ENCODE peak calls at places on chromosomes 7 and 10, in ten cellular contexts. M is GM23248; R is uterus; B is CD8-positive, alpha-beta memory T cell; K is H7; I is left ventricle myocardium inferior; C is hepatocyte; O is mammary epithelial cell; E is aorta; G is GM12878. A is an unnamed sample.
A peak's percentile ranks its signal among the peaks of the same experiment; 100 is the strongest.

GRCh38 chr7:27189560-27190283 is 4.7 kb upstream of the HOXA11 start:
- DNase-seq in B (no peak), R (no peak), O (no peak), K (no peak), G (no peak), M (no peak), E (peak; percentile 51), I (no peak), C (no peak), A (peak; percentile 13)

GRCh38 chr7:142383826-142384507 is 126.1 kb upstream of the PRSS58 start:
- DNase-seq in B (no peak), I (no peak), C (no peak), E (no peak), R (no peak), G (no peak), K (no peak), M (no peak), O (no peak), A (no peak)

GRCh38 chr7:31776616-31777015 is 89.6 kb downstream of the PPP1R17 start:
- DNase-seq in K (no peak), B (no peak), O (peak; percentile 60), R (no peak), C (no peak), M (peak; percentile 88), G (no peak), E (no peak), I (no peak), A (no peak)

GRCh38 chr7:105985250-105985649 is 22.2 kb downstream of the CDHR3 start:
- DNase-seq in R (no peak), B (no peak), M (no peak), C (no peak), K (no peak), I (no peak), E (no peak), O (no peak), G (no peak), A (no peak)

GRCh38 chr7:922334-923107 is 32.0 kb downstream of the ADAP1 start:
- DNase-seq in O (no peak), I (no peak), G (no peak), R (peak; percentile 13), B (peak; percentile 50), M (no peak), E (peak; percentile 61), C (no peak), K (no peak), A (peak; percentile 56)

GRCh38 chr7:13181221-13181620 is 493.8 kb downstream of the ARL4A start:
- DNase-seq in B (no peak), O (no peak), M (no peak), C (peak; percentile 8), K (no peak), E (no peak), R (no peak), I (no peak), G (no peak), A (no peak)

GRCh38 chr7:110868458-110868857 is 222.5 kb upstream of the LRRN3 start:
- DNase-seq in R (no peak), M (no peak), I (no peak), G (no peak), O (no peak), E (no peak), K (no peak), C (no peak), B (no peak), A (no peak)

GRCh38 chr10:3955954-3956617 is 171.1 kb upstream of the KLF6 start:
- DNase-seq in K (no peak), B (no peak), R (no peak), M (no peak), C (no peak), O (no peak), G (no peak), I (no peak), E (no peak), A (no peak)

GRCh38 chr7:116728413-116728812 is 56.4 kb downstream of the MET start:
- DNase-seq in B (no peak), E (no peak), K (no peak), C (no peak), I (no peak), R (no peak), M (no peak), O (no peak), G (no peak), A (no peak)

GRCh38 chr10:58477122-58477521 is 35.5 kb upstream of the BICC1 start:
- DNase-seq in C (no peak), M (peak; percentile 74), R (peak; percentile 16), E (peak; percentile 64), O (no peak), G (no peak), I (peak; percentile 45), K (peak; percentile 13), B (no peak), A (peak; percentile 29)

GRCh38 chr10:58477902-58478301 is 34.8 kb upstream of the BICC1 start:
- DNase-seq in B (no peak), O (no peak), C (no peak), R (no peak), K (no peak), E (no peak), G (no peak), I (no peak), M (peak; percentile 29), A (no peak)

GRCh38 chr10:58473966-58474365 is 38.7 kb upstream of the BICC1 start:
- DNase-seq in C (peak; percentile 36), B (no peak), E (no peak), O (peak; percentile 52), I (no peak), R (no peak), K (no peak), M (peak; percentile 71), G (no peak), A (no peak)

GRCh38 chr10:58479016-58479415 is 33.7 kb upstream of the BICC1 start:
- DNase-seq in O (no peak), K (no peak), C (no peak), G (no peak), B (no peak), E (no peak), M (no peak), R (no peak), I (no peak), A (no peak)

GRCh38 chr10:58475322-58476277 is 37.1 kb upstream of the BICC1 start:
- DNase-seq in G (no peak), B (no peak), I (no peak), M (peak; percentile 83), R (no peak), K (no peak), O (peak; percentile 36), E (no peak), C (no peak), A (no peak)
- H3K4me3 ChIP-seq in G (no peak overlapping the region), B (no peak overlapping the region), I (peak overlapping the region; percentile 42), M (peak overlapping the region; percentile 76), R (no peak overlapping the region), K (no peak overlapping the region), O (no peak overlapping the region), E (peak overlapping the region; percentile 66), C (no peak overlapping the region), A (peak overlapping the region; percentile 30)

GRCh38 chr10:100945754-100946153 is 23.6 kb upstream of the SEMA4G start:
- DNase-seq in C (no peak), E (no peak), K (no peak), O (no peak), R (no peak), M (peak; percentile 4), B (no peak), I (no peak), G (no peak), A (no peak)

GRCh38 chr10:100943508-100943907 is 25.8 kb upstream of the SEMA4G start:
- DNase-seq in G (no peak), B (no peak), I (no peak), K (no peak), R (no peak), E (no peak), M (no peak), C (no peak), O (no peak), A (no peak)

DNA sequence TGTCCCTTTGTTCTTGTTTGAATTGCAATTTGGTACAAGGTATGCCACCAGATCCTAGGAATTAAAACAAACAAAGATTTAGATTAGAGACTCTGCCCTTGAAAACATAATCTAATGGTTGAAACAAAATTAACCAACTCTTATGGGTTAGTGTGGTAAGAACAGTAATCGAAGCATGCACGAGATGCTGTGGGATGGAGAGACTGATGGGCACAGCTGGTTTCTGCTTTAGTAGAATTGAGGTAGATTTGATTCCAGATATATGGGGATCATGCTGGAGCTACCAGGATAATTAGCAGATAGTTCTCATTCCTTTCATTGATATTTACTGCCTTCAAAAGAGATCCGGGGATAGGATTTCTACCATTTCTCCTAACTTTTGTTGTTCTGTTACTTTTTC is 20.4 kb upstream of the SEMA4G start:
- DNase-seq in I (no peak), M (no peak), O (no peak), G (no peak), B (no peak), E (no peak), R (no peak), K (no peak), C (no peak), A (no peak)
- H3K36me3 ChIP-seq in I (peaks cover 99% of the 10 kb centered on the region), M (peaks cover 75% of the 10 kb centered on the region), O (peaks cover 39% of the 10 kb centered on the region), G (peaks cover 3% of the 10 kb centered on the region), B (peaks cover 40% of the 10 kb centered on the region), E (peaks cover 2% of the 10 kb centered on the region), R (no peaks in the 10 kb centered on the region), K (peaks cover 5% of the 10 kb centered on the region), C (peaks cover 5% of the 10 kb centered on the region), A (peaks cover 90% of the 10 kb centered on the region)

GRCh38 chr10:102154466-102155116 is 2.4 kb downstream of the NOLC1 start:
- DNase-seq in B (no peak), R (no peak), G (no peak), M (no peak), E (peak; percentile 37), K (no peak), O (no peak), I (no peak), C (no peak), A (no peak)
- H3K4me3 ChIP-seq in B (no peak overlapping the region), R (no peak overlapping the region), G (peak overlapping the region; percentile 10), M (no peak overlapping the region), E (no peak overlapping the region), K (no peak overlapping the region), O (no peak overlapping the region), I (no peak overlapping the region), C (no peak overlapping the region), A (no peak overlapping the region)

DNA sequence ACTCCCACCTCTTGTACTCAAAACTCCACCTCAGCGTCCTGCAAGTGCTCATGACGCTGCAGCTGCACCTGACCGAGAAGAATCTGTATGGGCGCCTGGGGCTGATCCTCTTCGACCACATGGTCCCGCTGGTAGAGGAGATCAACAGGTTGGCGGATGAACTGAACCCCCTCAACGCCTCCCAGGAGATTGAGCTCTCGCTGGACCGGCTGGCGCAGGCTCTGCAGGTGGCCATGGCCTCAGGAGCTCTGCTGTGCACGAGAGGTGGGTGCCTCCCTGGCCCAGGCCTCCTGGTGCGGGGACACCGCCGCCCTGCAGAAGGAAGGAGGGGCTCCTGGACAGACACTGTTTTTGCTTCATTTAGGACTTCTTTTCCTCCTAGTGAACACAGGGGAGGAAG is 10.3 kb downstream of the INTS15 start:
- DNase-seq in K (peak; percentile 20), B (no peak), M (no peak), G (no peak), C (no peak), E (no peak), O (no peak), I (no peak), R (no peak), A (no peak)
- H3K36me3 ChIP-seq in K (peaks cover 18% of the 10 kb centered on the region), B (peaks cover 36% of the 10 kb centered on the region), M (peaks cover 7% of the 10 kb centered on the region), G (peaks cover 15% of the 10 kb centered on the region), C (no peaks in the 10 kb centered on the region), E (no peaks in the 10 kb centered on the region), O (peaks cover 21% of the 10 kb centered on the region), I (peaks cover 97% of the 10 kb centered on the region), R (no peaks in the 10 kb centered on the region), A (peaks cover 75% of the 10 kb centered on the region)